ENCODE peak calls at places on chromosomes 12 and 14, in four cellular contexts. One of them, this sample, is unnamed.

GRCh38 chr14:24986206-24986893 is 63.6 kb downstream of the STXBP6 start:
- DNase-seq in GM12891: no peak
- DNase-seq in heart left ventricle: peak
- DNase-seq in transverse colon: no peak
- DNase-seq in this sample: no peak

GRCh38 chr14:44880791-44881190 is 81.0 kb downstream of the KLHL28 start:
- DNase-seq in transverse colon: no peak
- DNase-seq in heart left ventricle: no peak
- DNase-seq in GM12891: no peak
- DNase-seq in this sample: no peak

GRCh38 chr14:90695997-90696681 is 120.1 kb downstream of the TTC7B start:
- DNase-seq in GM12891: no peak
- DNase-seq in transverse colon: no peak
- DNase-seq in heart left ventricle: no peak
- DNase-seq in this sample: no peak

GRCh38 chr14:87014854-87015253 is 978.1 kb downstream of the GALC start:
- DNase-seq in transverse colon: no peak
- DNase-seq in GM12891: no peak
- DNase-seq in heart left ventricle: no peak
- DNase-seq in this sample: no peak

GRCh38 chr12:87756721-87757120 is 272.5 kb downstream of the C12orf50 start:
- DNase-seq in transverse colon: no peak
- DNase-seq in heart left ventricle: no peak
- DNase-seq in GM12891: no peak
- DNase-seq in this sample: no peak

GRCh38 chr12:75766263-75767160 is 255.1 kb upstream of the KRR1 start:
- DNase-seq in transverse colon: no peak
- DNase-seq in GM12891: no peak
- DNase-seq in heart left ventricle: no peak
- DNase-seq in this sample: peak

GRCh38 chr14:88128811-88129210 is 123.9 kb downstream of the GPR65 start:
- DNase-seq in transverse colon: peak
- DNase-seq in GM12891: no peak
- DNase-seq in heart left ventricle: no peak
- DNase-seq in this sample: no peak

GRCh38 chr14:35808076-35808657 is 928 bp downstream of the RALGAPA1 start:
- DNase-seq in GM12891: no peak
- DNase-seq in transverse colon: peak
- DNase-seq in heart left ventricle: no peak
- DNase-seq in this sample: no peak

GRCh38 chr12:62658910-62659309 is 192.3 kb downstream of the MON2 start:
- DNase-seq in transverse colon: no peak
- DNase-seq in GM12891: no peak
- DNase-seq in heart left ventricle: no peak
- DNase-seq in this sample: no peak

GRCh38 chr12:75692883-75693282 is 181.5 kb upstream of the KRR1 start:
- DNase-seq in GM12891: no peak
- DNase-seq in heart left ventricle: no peak
- DNase-seq in transverse colon: no peak
- DNase-seq in this sample: no peak

GRCh38 chr12:131894981-131895639 is 688 bp downstream of the ULK1 start:
- DNase-seq in GM12891: peak
- DNase-seq in transverse colon: peak
- DNase-seq in heart left ventricle: no peak
- DNase-seq in this sample: peak

GRCh38 chr14:30118992-30119640 is 191.5 kb upstream of the PRKD1 start:
- DNase-seq in heart left ventricle: no peak
- DNase-seq in GM12891: no peak
- DNase-seq in transverse colon: no peak
- DNase-seq in this sample: no peak

GRCh38 chr14:35218963-35219362 is 73.2 kb upstream of the PSMA6 start:
- DNase-seq in transverse colon: no peak
- DNase-seq in heart left ventricle: no peak
- DNase-seq in GM12891: no peak
- DNase-seq in this sample: no peak

GRCh38 chr12:53061404-53062010 is 11.6 kb downstream of the TNS2 start:
- DNase-seq in transverse colon: peak
- DNase-seq in heart left ventricle: no peak
- DNase-seq in GM12891: no peak
- DNase-seq in this sample: no peak

GRCh38 chr14:99447739-99448138 is 32.9 kb downstream of the SETD3 start:
- DNase-seq in GM12891: no peak
- DNase-seq in transverse colon: no peak
- DNase-seq in heart left ventricle: no peak
- DNase-seq in this sample: no peak

GRCh38 chr14:89540009-89540829 is 123.2 kb upstream of the FOXN3 start:
- DNase-seq in GM12891: no peak
- DNase-seq in heart left ventricle: no peak
- DNase-seq in transverse colon: no peak
- DNase-seq in this sample: no peak

GRCh38 chr14:61598980-61599379 is 96.3 kb upstream of the HIF1A start:
- DNase-seq in heart left ventricle: no peak
- DNase-seq in GM12891: no peak
- DNase-seq in transverse colon: no peak
- DNase-seq in this sample: no peak

GRCh38 chr12:122117979-122118378 is 39.4 kb downstream of the MLXIP start:
- DNase-seq in GM12891: no peak
- DNase-seq in transverse colon: no peak
- DNase-seq in heart left ventricle: no peak
- DNase-seq in this sample: no peak

GRCh38 chr12:92471551-92471950 is 231.2 kb upstream of the PLEKHG7 start:
- DNase-seq in GM12891: no peak
- DNase-seq in transverse colon: no peak
- DNase-seq in heart left ventricle: no peak
- DNase-seq in this sample: no peak

GRCh38 chr12:84131076-84131475 is 781.5 kb downstream of the SLC6A15 start:
- DNase-seq in GM12891: no peak
- DNase-seq in heart left ventricle: no peak
- DNase-seq in transverse colon: no peak
- DNase-seq in this sample: no peak

GRCh38 chr12:587132-587531 is 76.1 kb downstream of the NINJ2 start:
- DNase-seq in heart left ventricle: no peak
- DNase-seq in transverse colon: no peak
- DNase-seq in GM12891: no peak
- DNase-seq in this sample: no peak

GRCh38 chr12:8668441-8668840 is 5.8 kb upstream of the MFAP5 start:
- DNase-seq in heart left ventricle: no peak
- DNase-seq in GM12891: no peak
- DNase-seq in transverse colon: no peak
- DNase-seq in this sample: no peak

GRCh38 chr14:93114068-93114710 is 1.5 kb downstream of the ITPK1 start:
- DNase-seq in transverse colon: no peak
- DNase-seq in GM12891: no peak
- DNase-seq in heart left ventricle: no peak
- DNase-seq in this sample: no peak

GRCh38 chr14:73472182-73473114 is 14.1 kb upstream of the NUMB start:
- DNase-seq in GM12891: no peak
- DNase-seq in heart left ventricle: no peak
- DNase-seq in transverse colon: no peak
- DNase-seq in this sample: peak

GRCh38 chr12:104573-105081 is 38.1 kb downstream of the IQSEC3 start:
- DNase-seq in heart left ventricle: no peak
- DNase-seq in transverse colon: peak
- DNase-seq in GM12891: no peak
- DNase-seq in this sample: no peak

GRCh38 chr14:20798932-20799331 is 3.7 kb downstream of the RNASE1 start:
- DNase-seq in transverse colon: no peak
- DNase-seq in GM12891: no peak
- DNase-seq in heart left ventricle: no peak
- DNase-seq in this sample: no peak

GRCh38 chr12:73413974-73414373 is 1123.7 kb upstream of the ATXN7L3B start:
- DNase-seq in transverse colon: no peak
- DNase-seq in heart left ventricle: no peak
- DNase-seq in GM12891: no peak
- DNase-seq in this sample: no peak

GRCh38 chr14:35402323-35403084 is 2.0 kb downstream of the NFKBIA start:
- DNase-seq in transverse colon: peak
- DNase-seq in heart left ventricle: no peak
- DNase-seq in GM12891: no peak
- DNase-seq in this sample: no peak

GRCh38 chr12:27821259-27821973 is 41.4 kb upstream of the MANSC4 start:
- DNase-seq in GM12891: no peak
- DNase-seq in heart left ventricle: peak
- DNase-seq in transverse colon: peak
- DNase-seq in this sample: peak

GRCh38 chr14:31682768-31683167 is 121.6 kb downstream of the NUBPL start:
- DNase-seq in GM12891: no peak
- DNase-seq in heart left ventricle: no peak
- DNase-seq in transverse colon: no peak
- DNase-seq in this sample: no peak

GRCh38 chr12:130881548-130881947 is 9.7 kb downstream of the RAN start:
- DNase-seq in transverse colon: no peak
- DNase-seq in GM12891: no peak
- DNase-seq in heart left ventricle: no peak
- DNase-seq in this sample: no peak

GRCh38 chr14:90820958-90821357 is 4.7 kb upstream of the TTC7B start:
- DNase-seq in heart left ventricle: no peak
- DNase-seq in GM12891: peak
- DNase-seq in transverse colon: peak
- DNase-seq in this sample: peak

GRCh38 chr12:6899837-6900519 is 4.6 kb upstream of the LRRC23 start:
- DNase-seq in transverse colon: peak
- DNase-seq in GM12891: no peak
- DNase-seq in heart left ventricle: peak
- DNase-seq in this sample: no peak

GRCh38 chr12:109261939-109262338 is 47.1 kb downstream of the FOXN4 start:
- DNase-seq in heart left ventricle: no peak
- DNase-seq in transverse colon: no peak
- DNase-seq in GM12891: no peak
- DNase-seq in this sample: no peak

GRCh38 chr12:63150255-63151060 is 543 bp downstream of the AVPR1A start:
- DNase-seq in heart left ventricle: peak
- DNase-seq in transverse colon: no peak
- DNase-seq in GM12891: peak
- DNase-seq in this sample: no peak

GRCh38 chr12:107973950-107974349 is 155.1 kb upstream of the WSCD2 start:
- DNase-seq in GM12891: no peak
- DNase-seq in heart left ventricle: no peak
- DNase-seq in transverse colon: no peak
- DNase-seq in this sample: no peak

GRCh38 chr14:88952901-88953300 is 128.4 kb downstream of the TTC8 start:
- DNase-seq in GM12891: no peak
- DNase-seq in heart left ventricle: no peak
- DNase-seq in transverse colon: no peak
- DNase-seq in this sample: no peak

GRCh38 chr14:95504135-95505029 is 12.1 kb downstream of the SYNE3 start:
- DNase-seq in transverse colon: no peak
- DNase-seq in GM12891: no peak
- DNase-seq in heart left ventricle: no peak
- DNase-seq in this sample: no peak

GRCh38 chr12:69168828-69169227 is 70.5 kb upstream of the CPSF6 start:
- DNase-seq in GM12891: no peak
- DNase-seq in heart left ventricle: no peak
- DNase-seq in transverse colon: no peak
- DNase-seq in this sample: no peak

GRCh38 chr12:54030442-54030801 is 2.2 kb downstream of the HOXC6 start:
- DNase-seq in transverse colon: no peak
- DNase-seq in heart left ventricle: no peak
- DNase-seq in GM12891: no peak
- DNase-seq in this sample: no peak

GRCh38 chr12:64181504-64182291 is 40.4 kb downstream of the KICS2 start:
- DNase-seq in heart left ventricle: peak
- DNase-seq in transverse colon: peak
- DNase-seq in GM12891: no peak
- DNase-seq in this sample: peak

GRCh38 chr12:64178122-64178521 is 44.0 kb downstream of the KICS2 start:
- DNase-seq in heart left ventricle: no peak
- DNase-seq in GM12891: no peak
- DNase-seq in transverse colon: no peak
- DNase-seq in this sample: no peak

GRCh38 chr12:64184216-64184615 is 37.9 kb downstream of the KICS2 start:
- DNase-seq in heart left ventricle: no peak
- DNase-seq in GM12891: no peak
- DNase-seq in transverse colon: no peak
- DNase-seq in this sample: no peak

GRCh38 chr12:64177001-64177400 is 45.1 kb downstream of the KICS2 start:
- DNase-seq in transverse colon: no peak
- DNase-seq in heart left ventricle: no peak
- DNase-seq in GM12891: no peak
- DNase-seq in this sample: no peak

GRCh38 chr12:64180951-64181350 is 41.1 kb downstream of the KICS2 start:
- DNase-seq in GM12891: no peak
- DNase-seq in heart left ventricle: no peak
- DNase-seq in transverse colon: no peak
- DNase-seq in this sample: no peak
- TF ChIP-seq POLR2A in GM12891: no peak
- TF ChIP-seq POLR2A in heart left ventricle: no peak
- TF ChIP-seq POLR2A in transverse colon: no peak
- TF ChIP-seq POLR2A in this sample: no peak

GRCh38 chr14:52961060-52961639 is 10.3 kb upstream of the FERMT2 start:
- DNase-seq in transverse colon: peak
- DNase-seq in heart left ventricle: peak
- DNase-seq in GM12891: peak
- DNase-seq in this sample: peak
- TF ChIP-seq POLR2A in transverse colon: no peak
- TF ChIP-seq POLR2A in heart left ventricle: no peak
- TF ChIP-seq POLR2A in GM12891: no peak
- TF ChIP-seq POLR2A in this sample: no peak

DNA sequence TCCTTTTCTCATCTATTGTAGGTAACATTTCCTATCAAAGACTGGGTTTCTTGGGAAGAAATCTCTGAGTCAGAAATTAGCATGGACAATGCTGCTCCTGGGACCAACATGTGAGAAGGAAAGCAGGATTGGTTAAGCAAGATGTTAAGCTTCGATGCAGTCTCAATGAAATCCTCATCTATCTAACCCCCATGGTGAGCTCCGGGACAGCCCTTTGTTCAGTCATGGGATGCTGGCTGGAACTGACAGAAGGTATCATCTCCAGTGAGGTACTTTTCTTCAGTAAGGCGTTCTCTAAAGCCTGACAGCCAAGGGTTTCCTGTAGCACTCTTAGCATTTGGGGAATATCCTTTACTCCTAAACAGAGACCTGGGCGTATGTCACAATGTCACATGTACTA is 82.8 kb upstream of the SINHCAF start:
- DNase-seq in transverse colon: no peak
- DNase-seq in heart left ventricle: no peak
- DNase-seq in GM12891: no peak
- DNase-seq in this sample: no peak
- TF ChIP-seq POLR2A in transverse colon: no peak
- TF ChIP-seq POLR2A in heart left ventricle: no peak
- TF ChIP-seq POLR2A in GM12891: no peak
- TF ChIP-seq POLR2A in this sample: no peak

GRCh38 chr12:50188875-50189575 is 21.9 kb upstream of the CERS5 start:
- DNase-seq in heart left ventricle: no peak
- DNase-seq in transverse colon: peak
- DNase-seq in GM12891: no peak
- DNase-seq in this sample: no peak
- TF ChIP-seq POLR2A in heart left ventricle: no peak
- TF ChIP-seq POLR2A in transverse colon: no peak
- TF ChIP-seq POLR2A in GM12891: no peak
- TF ChIP-seq POLR2A in this sample: no peak